ENCODE peak calls at places on chromosomes 13 and 19, in five cellular contexts. Y is OCI-LY7, E is hepatocyte, C is cardiac muscle cell, Z is HepG2. T is an unnamed sample. For H3K9me3, the result is how much of the 10 kb centered on the place peaks cover.

GRCh38 chr19:46133101-46133627 is 8.7 kb upstream of the IGFL3 start:
- DNase-seq in E (peak), C (peak), Z (peak), Y (no peak), T (peak)

GRCh38 chr13:19089315-19089714 is 92.3 kb downstream of the TUBA3C start:
- DNase-seq in Z (peak), Y (no peak), C (no peak), E (no peak), T (no peak)

GRCh38 chr13:113158946-113159345 is 498 bp downstream of the PROZ start:
- DNase-seq in Y (no peak), Z (no peak), E (no peak), C (no peak), T (no peak)

GRCh38 chr13:39602614-39603366 is at the start of gene LHFPL6:
- DNase-seq in Z (peak), Y (peak), E (peak), C (peak), T (peak)

GRCh38 chr19:10717356-10718204 is at the start of gene DNM2:
- DNase-seq in Z (peak), Y (peak), E (peak), C (peak), T (peak)

GRCh38 chr19:44757057-44757734 is 8.7 kb downstream of the BCL3 start:
- DNase-seq in C (peak), Z (no peak), Y (no peak), E (no peak), T (no peak)

GRCh38 chr19:6767357-6768235 is at the start of gene SH2D3A:
- DNase-seq in C (peak), Y (peak), E (peak), Z (peak), T (peak)

GRCh38 chr13:24304620-24305019 is 4.8 kb upstream of the C1QTNF9 start:
- DNase-seq in E (no peak), Y (no peak), C (no peak), Z (no peak), T (no peak)

GRCh38 chr19:5046339-5047039 is 77.6 kb downstream of the KDM4B start:
- DNase-seq in Z (peak), C (no peak), Y (peak), E (peak), T (no peak)

GRCh38 chr19:14333101-14333871 is 48.0 kb upstream of the ADGRE5 start:
- DNase-seq in C (peak), Z (no peak), Y (no peak), E (peak), T (no peak)

GRCh38 chr13:81487151-81487550 is 1146.2 kb upstream of the SPRY2 start:
- DNase-seq in Y (no peak), C (peak), Z (peak), E (peak), T (no peak)

GRCh38 chr13:87777395-87777794 is 106.2 kb downstream of the SLITRK5 start:
- DNase-seq in E (no peak), Z (peak), C (no peak), Y (peak), T (no peak)

GRCh38 chr19:14632286-14632685 is 42.4 kb downstream of the ADGRE3 start:
- DNase-seq in C (peak), E (no peak), Z (peak), Y (peak), T (no peak)

GRCh38 chr19:33463194-33463593 is 58.4 kb downstream of the PEPD start:
- DNase-seq in Z (no peak), Y (no peak), E (no peak), C (no peak), T (no peak)

GRCh38 chr19:18282021-18282787 is 782 bp upstream of the JUND start:
- DNase-seq in Y (peak), C (no peak), E (no peak), Z (peak), T (no peak)

GRCh38 chr19:3518669-3519068 is 12.6 kb downstream of the FZR1 start:
- DNase-seq in Z (no peak), C (no peak), E (no peak), Y (no peak), T (no peak)

GRCh38 chr19:3673506-3674439 is 26.5 kb downstream of the PIP5K1C start:
- DNase-seq in E (no peak), C (no peak), Z (no peak), Y (no peak), T (no peak)

GRCh38 chr19:22088541-22089144 is 36.4 kb downstream of the ZNF257 start:
- DNase-seq in C (no peak), Z (no peak), Y (no peak), E (no peak), T (no peak)

GRCh38 chr19:45528744-45529453 is 21.6 kb downstream of the VASP start:
- DNase-seq in E (peak), Z (no peak), Y (no peak), C (peak), T (peak)

GRCh38 chr19:55406869-55407624 is 541 bp downstream of the UBE2S start:
- DNase-seq in Z (no peak), C (peak), E (peak), Y (peak), T (no peak)

GRCh38 chr13:28735481-28736029 is 16.8 kb upstream of the SLC46A3 start:
- DNase-seq in Y (no peak), Z (no peak), C (no peak), E (no peak), T (no peak)

GRCh38 chr13:114049026-114049425 is 75.2 kb upstream of the C13orf46 start:
- DNase-seq in Y (peak), E (no peak), C (no peak), Z (no peak), T (no peak)

GRCh38 chr13:93244141-93244917 is 17.7 kb downstream of the GPC6 start:
- DNase-seq in C (peak), E (peak), Y (no peak), Z (no peak), T (no peak)

GRCh38 chr19:34269968-34270621 is 15.7 kb downstream of the GARRE1 start:
- DNase-seq in Z (peak), C (peak), Y (peak), E (peak), T (no peak)

GRCh38 chr19:16363133-16363851 is 38.7 kb downstream of the KLF2 start:
- DNase-seq in Z (no peak), Y (no peak), C (no peak), E (peak), T (no peak)

GRCh38 chr19:37654118-37654517 is 1.1 kb downstream of the ZFP30 start:
- DNase-seq in Z (no peak), E (no peak), Y (no peak), C (peak), T (no peak)

GRCh38 chr19:10763828-10764339 is 46.0 kb downstream of the DNM2 start:
- DNase-seq in E (no peak), Z (no peak), C (no peak), Y (no peak), T (no peak)

GRCh38 chr13:110363009-110363408 is 55.9 kb downstream of the COL4A2 start:
- DNase-seq in C (no peak), Y (no peak), Z (no peak), E (no peak), T (no peak)

GRCh38 chr19:38291855-38292254 is 12.2 kb upstream of the C19orf33 start:
- DNase-seq in Y (no peak), C (no peak), Z (no peak), E (no peak), T (no peak)

GRCh38 chr19:33199441-33200265 is 5.5 kb downstream of the LRP3 start:
- DNase-seq in E (no peak), Y (no peak), Z (no peak), C (no peak), T (no peak)

GRCh38 chr13:112928958-112929777 is 39.8 kb upstream of the MCF2L start:
- DNase-seq in Y (no peak), Z (peak), E (peak), C (peak), T (no peak)

GRCh38 chr19:42254083-42254849 is 662 bp downstream of the ERF start:
- DNase-seq in E (peak), Z (peak), Y (peak), C (peak), T (no peak)

GRCh38 chr19:38143847-38144246 is 80.2 kb downstream of the DPF1 start:
- DNase-seq in E (no peak), Z (no peak), Y (no peak), C (no peak), T (no peak)

GRCh38 chr13:91724591-91724990 is 326.2 kb downstream of the GPC5 start:
- DNase-seq in C (no peak), Y (no peak), E (no peak), Z (no peak), T (no peak)

GRCh38 chr19:3507371-3508120 is 1.4 kb downstream of the FZR1 start:
- DNase-seq in Y (no peak), E (peak), C (no peak), Z (peak), T (no peak)

GRCh38 chr13:62846302-62846701 is 1430.7 kb upstream of the PCDH20 start:
- DNase-seq in Z (no peak), Y (no peak), C (no peak), E (no peak), T (no peak)

GRCh38 chr13:26011208-26011573 is 40.6 kb downstream of the SHISA2 start:
- DNase-seq in E (no peak), C (no peak), Y (no peak), Z (no peak), T (no peak)

GRCh38 chr13:48405865-48406264 is 7.0 kb downstream of the LPAR6 start:
- DNase-seq in Z (no peak), E (no peak), C (no peak), Y (no peak), T (no peak)

GRCh38 chr13:33249066-33249465 is 36.5 kb downstream of the STARD13 start:
- DNase-seq in Y (no peak), C (peak), E (no peak), Z (no peak), T (no peak)

DNA sequence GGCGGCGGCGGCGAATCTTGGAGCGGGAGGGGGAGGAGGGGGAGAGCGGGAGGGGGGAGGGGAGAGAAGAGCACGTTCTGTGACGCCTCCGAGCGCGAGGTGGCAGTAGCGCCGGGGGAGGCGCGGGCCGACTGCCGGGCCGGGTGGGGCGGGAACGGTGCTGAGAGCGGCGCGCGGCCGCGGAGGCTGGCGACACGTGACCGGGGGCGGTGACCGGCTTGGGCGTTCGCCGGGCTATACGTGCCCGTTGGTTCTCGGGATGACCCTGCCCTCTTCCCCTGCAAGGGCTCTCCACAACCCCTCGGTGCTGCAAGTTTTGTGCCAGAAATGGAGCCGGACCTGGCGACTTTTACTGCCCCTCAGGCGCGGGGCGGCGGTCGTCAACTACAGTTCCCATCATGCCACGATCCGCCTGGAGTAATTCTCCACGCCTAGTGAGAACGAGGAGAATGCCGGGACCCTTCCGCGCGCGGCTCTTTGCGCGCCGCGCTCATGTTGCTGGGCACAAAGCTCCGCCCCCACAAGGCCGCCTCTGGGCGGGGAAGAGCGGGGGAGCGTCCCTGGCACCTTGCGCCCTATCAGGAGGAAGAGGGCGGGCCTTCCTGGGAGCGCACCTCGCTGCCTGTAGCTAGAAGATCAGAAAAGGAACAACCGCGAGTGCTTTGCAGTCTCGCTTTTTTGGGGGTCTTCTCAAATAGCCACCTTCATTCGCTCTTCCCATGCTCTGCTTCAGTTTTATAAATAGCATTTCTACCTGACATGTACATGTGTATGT is at the start of gene KPNA3:
- DNase-seq in E (peak), C (peak), Y (peak), Z (peak), T (peak)
- TF ChIP-seq CTCF in E (peak), C (no peak), Y (no peak), Z (peak), T (peak)

GRCh38 chr13:50715402-50716146 is 127.9 kb downstream of the DLEU7 start:
- DNase-seq in Z (no peak), C (no peak), E (no peak), Y (no peak), T (no peak)
- H3K27ac ChIP-seq in Z (no peak), C (no peak), E (peak), Y (no peak), T (no peak)

DNA sequence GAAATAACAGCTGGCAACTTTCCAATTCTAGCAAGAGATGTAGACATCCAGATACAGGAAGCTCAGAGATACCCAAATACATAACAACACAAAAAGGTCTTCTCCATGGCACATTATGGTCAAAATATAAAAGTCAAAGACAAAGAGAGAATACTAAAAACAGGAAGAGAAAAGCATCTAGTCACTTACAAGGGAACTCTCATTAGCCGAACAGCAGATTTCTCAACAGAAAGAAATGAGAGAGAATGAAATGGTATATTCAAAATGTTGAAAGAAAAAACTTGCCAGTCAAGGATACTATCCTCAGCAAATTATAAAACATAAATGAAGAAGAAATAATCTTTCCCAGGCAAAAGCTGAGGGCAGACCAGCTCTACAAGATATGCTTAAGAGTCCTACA is 12.4 kb downstream of the ZNF780A start:
- DNase-seq in Y (no peak), Z (no peak), E (no peak), C (no peak), T (no peak)
- H3K9me3 ChIP-seq in Y (under half), Z (under half), E (under half), C (under half), T (under half)

DNA sequence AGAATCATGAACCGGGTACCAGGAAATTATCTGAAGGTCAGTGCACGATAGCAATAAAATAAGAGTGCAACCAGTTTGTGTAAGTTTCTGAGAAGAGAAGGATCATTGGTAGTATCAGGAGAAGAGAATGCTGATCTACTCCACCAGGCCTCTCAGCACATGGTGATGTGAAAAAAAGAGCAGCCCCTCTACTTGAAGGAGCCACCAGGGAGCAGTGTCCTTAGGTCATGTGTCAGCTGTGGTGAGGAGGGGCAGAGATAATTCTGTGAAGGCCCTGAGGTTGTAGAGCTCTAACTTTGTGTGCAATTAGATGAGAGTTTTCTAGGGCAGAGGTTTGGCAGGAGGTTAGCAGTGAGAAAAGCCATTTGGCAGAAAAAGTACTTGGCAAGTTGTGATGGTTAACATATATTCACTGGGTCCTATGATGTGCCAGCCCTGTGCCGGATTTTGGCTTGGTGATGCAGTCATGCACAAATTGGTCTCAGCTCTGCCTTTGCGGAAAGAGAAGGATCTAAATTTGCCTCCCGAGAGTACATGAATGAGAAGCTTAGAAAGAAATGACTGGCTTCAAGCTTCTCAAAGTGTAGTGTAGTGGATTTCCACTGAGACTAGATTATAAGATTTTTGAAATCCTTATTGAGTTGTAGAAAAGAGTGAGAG is 19.2 kb upstream of the ZC3H13 start:
- DNase-seq in E (no peak), Y (peak), Z (peak), C (no peak), T (no peak)
- TF ChIP-seq CTCF in E (no peak), Y (peak), Z (peak), C (no peak), T (no peak)

T was measured in RWPE2.